ENCODE peak calls at places on chromosomes 3 and 15, in five cellular contexts. S is choroid plexus epithelial cell, W is LoVo, C is B cell, Z is HFF-Myc. A is an unnamed sample.
A peak's percentile ranks its signal among the peaks of the same experiment; 100 is the strongest.

GRCh38 chr3:24416224-24416623 is 78.4 kb downstream of the THRB start:
- DNase-seq in W (no peak), Z (no peak), S (peak; percentile 34), C (no peak), A (no peak)

GRCh38 chr3:119974666-119975065 is 119.6 kb downstream of the GSK3B start:
- DNase-seq in W (no peak), C (no peak), Z (no peak), S (no peak), A (no peak)

GRCh38 chr15:75508741-75509532 is 57.4 kb upstream of the SIN3A start:
- DNase-seq in Z (no peak), S (peak; percentile 87), W (no peak), C (peak; percentile 34), A (peak; percentile 48)

GRCh38 chr15:88467935-88468528 is 524 bp downstream of the MRPS11 start:
- DNase-seq in Z (no peak), C (no peak), S (peak; percentile 46), W (no peak), A (peak; percentile 40)

GRCh38 chr3:100001083-100001482 is 113.2 kb downstream of the FILIP1L start:
- DNase-seq in S (no peak), W (no peak), C (no peak), Z (no peak), A (no peak)

GRCh38 chr15:39427705-39428104 is 153.2 kb upstream of the THBS1 start:
- DNase-seq in Z (no peak), S (no peak), W (no peak), C (no peak), A (no peak)

GRCh38 chr3:8324727-8325126 is 176.9 kb upstream of the LMCD1 start:
- DNase-seq in S (peak; percentile 79), C (peak; percentile 32), Z (no peak), W (peak; percentile 12), A (peak; percentile 47)

GRCh38 chr3:24595801-24596200 is 101.2 kb upstream of the THRB start:
- DNase-seq in Z (peak; percentile 6), C (no peak), S (peak; percentile 56), W (peak; percentile 75), A (no peak)

GRCh38 chr15:25465835-25466234 is 27.0 kb upstream of the UBE3A start:
- DNase-seq in Z (no peak), W (peak; percentile 46), C (no peak), S (no peak), A (no peak)

GRCh38 chr3:87696276-87697013 is 362.4 kb downstream of the CGGBP1 start:
- DNase-seq in Z (no peak), C (no peak), S (no peak), W (no peak), A (peak; percentile 10)

GRCh38 chr15:71079208-71080044 is 35.8 kb upstream of the THSD4 start:
- DNase-seq in C (no peak), Z (no peak), W (peak; percentile 87), S (peak; percentile 62), A (no peak)

GRCh38 chr15:80246425-80246894 is 5.6 kb downstream of the CTXND1 start:
- DNase-seq in S (no peak), C (no peak), W (no peak), Z (no peak), A (no peak)

GRCh38 chr3:56976666-56977560 is 83.6 kb upstream of the SPATA12 start:
- DNase-seq in Z (peak; percentile 79), C (no peak), W (no peak), S (peak; percentile 50), A (no peak)

GRCh38 chr3:119562307-119562961 is 3.0 kb upstream of the CD80 start:
- DNase-seq in C (peak; percentile 84), S (no peak), Z (no peak), W (no peak), A (no peak)

GRCh38 chr3:168678730-168679129 is 583.0 kb upstream of the GOLIM4 start:
- DNase-seq in S (no peak), W (no peak), Z (no peak), C (no peak), A (no peak)

GRCh38 chr3:55313701-55314100 is 173.4 kb downstream of the WNT5A start:
- DNase-seq in W (no peak), Z (no peak), S (no peak), C (no peak), A (no peak)

GRCh38 chr3:137642831-137643230 is 121.3 kb upstream of the SOX14 start:
- DNase-seq in S (no peak), W (no peak), C (no peak), Z (no peak), A (no peak)

GRCh38 chr3:35968223-35968622 is 328.9 kb downstream of the ARPP21 start:
- DNase-seq in W (no peak), C (no peak), Z (no peak), S (no peak), A (no peak)

GRCh38 chr3:169865176-169865800 is 4.4 kb downstream of the LRRC31 start:
- DNase-seq in S (no peak), W (no peak), C (peak; percentile 62), Z (no peak), A (peak; percentile 47)

GRCh38 chr3:32175607-32176197 is 62.8 kb upstream of the CMTM8 start:
- DNase-seq in Z (peak; percentile 44), S (peak; percentile 80), C (peak; percentile 69), W (peak; percentile 67), A (peak; percentile 82)

GRCh38 chr3:8491750-8492149 is 9.9 kb upstream of the LMCD1 start:
- DNase-seq in Z (no peak), C (no peak), S (no peak), W (no peak), A (no peak)

GRCh38 chr3:99799420-99799819 is 18.2 kb upstream of the CMSS1 start:
- DNase-seq in Z (no peak), W (no peak), S (no peak), C (no peak), A (no peak)

GRCh38 chr3:12444582-12445468 is 39.5 kb upstream of the TSEN2 start:
- DNase-seq in S (peak; percentile 57), Z (no peak), W (peak; percentile 95), C (no peak), A (no peak)

GRCh38 chr3:58005662-58006061 is 2.6 kb upstream of the FLNB start:
- DNase-seq in C (no peak), W (no peak), S (no peak), Z (no peak), A (no peak)

GRCh38 chr15:82995938-82996337 is 9.9 kb downstream of the RAMAC start:
- DNase-seq in S (no peak), Z (no peak), W (no peak), C (no peak), A (no peak)

GRCh38 chr3:149507491-149508324 is 33.2 kb downstream of the TM4SF4 start:
- DNase-seq in S (peak; percentile 52), C (no peak), Z (no peak), W (no peak), A (no peak)

GRCh38 chr15:53558384-53558783 is 201.1 kb downstream of the WDR72 start:
- DNase-seq in C (no peak), Z (no peak), S (no peak), W (no peak), A (no peak)

GRCh38 chr3:195549931-195550519 is 6.9 kb upstream of the PPP1R2 start:
- DNase-seq in W (no peak), C (peak; percentile 57), S (peak; percentile 71), Z (no peak), A (peak; percentile 78)

GRCh38 chr3:150740733-150741496 is 22.1 kb downstream of the SIAH2 start:
- DNase-seq in Z (no peak), W (no peak), S (no peak), C (no peak), A (no peak)

GRCh38 chr3:40524222-40524570 is 564 bp upstream of the ZNF621 start:
- DNase-seq in Z (no peak), W (peak; percentile 2), C (no peak), S (peak; percentile 23), A (no peak)

GRCh38 chr3:128665362-128666021 is 14.9 kb upstream of the RPN1 start:
- DNase-seq in W (no peak), S (peak; percentile 48), Z (no peak), C (no peak), A (no peak)

GRCh38 chr3:101945980-101946379 is 96.7 kb downstream of the NFKBIZ start:
- DNase-seq in Z (no peak), W (no peak), C (no peak), S (no peak), A (no peak)

GRCh38 chr3:105431171-105431570 is 64.5 kb downstream of the ALCAM start:
- DNase-seq in W (no peak), Z (no peak), C (no peak), S (no peak), A (no peak)

A was measured in OCI-LY7.